ENCODE peak calls at places on chromosomes 6 and 20, in five cellular contexts. X is CD8-positive, alpha-beta T cell; G is spleen; B is psoas muscle; H is HepG2. O is an unnamed sample.

GRCh38 chr6:46201701-46202100 is 30.9 kb upstream of the ENPP5 start:
- DNase-seq in X (no peak), G (no peak), B (no peak), H (no peak), O (no peak)

GRCh38 chr20:24735263-24735662 is 213.8 kb upstream of the CST7 start:
- DNase-seq in X (no peak), G (no peak), B (no peak), H (no peak), O (no peak)

GRCh38 chr6:7173843-7174503 is 66.2 kb downstream of the RREB1 start:
- DNase-seq in X (no peak), G (no peak), B (no peak), H (no peak), O (no peak)

GRCh38 chr6:103783344-103783743 is 1076.4 kb downstream of the HACE1 start:
- DNase-seq in X (no peak), G (no peak), B (no peak), H (no peak), O (no peak)

GRCh38 chr6:152209211-152209610 is 401.7 kb downstream of the ESR1 start:
- DNase-seq in X (no peak), G (no peak), B (no peak), H (no peak), O (no peak)

GRCh38 chr6:153947817-153948447 is 91.1 kb upstream of the OPRM1 start:
- DNase-seq in X (no peak), G (no peak), B (no peak), H (peak; percentile 20), O (no peak)

GRCh38 chr20:30630761-30631160 is 626.7 kb upstream of the DEFB115 start:
- DNase-seq in X (no peak), G (peak; percentile 54), B (no peak), H (no peak), O (no peak)

GRCh38 chr6:155505560-155505959 is 49.9 kb upstream of the NOX3 start:
- DNase-seq in X (no peak), G (no peak), B (no peak), H (no peak), O (no peak)

GRCh38 chr6:109687271-109687721 is 3.7 kb downstream of the AK9 start:
- DNase-seq in X (no peak), G (no peak), B (peak; percentile 21), H (no peak), O (peak; percentile 76)

GRCh38 chr20:40029589-40029988 is 659.4 kb downstream of the MAFB start:
- DNase-seq in X (no peak), G (no peak), B (no peak), H (no peak), O (no peak)

GRCh38 chr20:38667417-38667956 is 56.8 kb upstream of the SLC32A1 start:
- DNase-seq in X (no peak), G (no peak), B (no peak), H (peak; percentile 96), O (no peak)

GRCh38 chr20:14848806-14849205 is 511.4 kb upstream of the FLRT3 start:
- DNase-seq in X (no peak), G (no peak), B (no peak), H (no peak), O (no peak)

GRCh38 chr20:59191036-59191755 is 27.6 kb downstream of the ZNF831 start:
- DNase-seq in X (no peak), G (no peak), B (no peak), H (no peak), O (no peak)

GRCh38 chr6:166387642-166388325 is 5.0 kb upstream of the MPC1 start:
- DNase-seq in X (no peak), G (no peak), B (no peak), H (peak; percentile 90), O (no peak)

GRCh38 chr6:71499667-71500066 is 211.1 kb downstream of the OGFRL1 start:
- DNase-seq in X (no peak), G (no peak), B (no peak), H (no peak), O (no peak)

GRCh38 chr6:105515054-105515453 is 112.2 kb upstream of the PREP start:
- DNase-seq in X (no peak), G (no peak), B (no peak), H (no peak), O (no peak)

GRCh38 chr6:105759946-105760345 is 326.2 kb upstream of the PRDM1 start:
- DNase-seq in X (no peak), G (no peak), B (no peak), H (no peak), O (peak; percentile 76)

GRCh38 chr6:69974193-69974592 is 107.8 kb downstream of the COL19A1 start:
- DNase-seq in X (no peak), G (no peak), B (no peak), H (no peak), O (no peak)

GRCh38 chr6:165640767-165641166 is 22.3 kb downstream of the PDE10A start:
- DNase-seq in X (no peak), G (no peak), B (no peak), H (no peak), O (no peak)

GRCh38 chr6:43255408-43256054 is 12.2 kb downstream of the TTBK1 start:
- DNase-seq in X (no peak), G (peak; percentile 58), B (no peak), H (no peak), O (no peak)

GRCh38 chr6:78268591-78268990 is 598.8 kb upstream of the IRAK1BP1 start:
- DNase-seq in X (no peak), G (no peak), B (no peak), H (no peak), O (no peak)

GRCh38 chr20:32007787-32008616 is 2.2 kb upstream of the CCM2L start:
- DNase-seq in X (no peak), G (peak; percentile 87), B (peak; percentile 43), H (no peak), O (no peak)

GRCh38 chr6:19812512-19813119 is 24.6 kb upstream of the ID4 start:
- DNase-seq in X (no peak), G (no peak), B (no peak), H (peak; percentile 67), O (peak; percentile 26)

GRCh38 chr20:45407067-45407745 is 883 bp upstream of the DBNDD2 start:
- DNase-seq in X (no peak), G (no peak), B (peak; percentile 61), H (no peak), O (no peak)

GRCh38 chr6:25689966-25690365 is 38.0 kb downstream of the SCGN start:
- DNase-seq in X (no peak), G (no peak), B (no peak), H (no peak), O (no peak)

GRCh38 chr6:25476126-25476525 is 175.9 kb upstream of the SCGN start:
- DNase-seq in X (no peak), G (no peak), B (no peak), H (no peak), O (no peak)

GRCh38 chr6:137736048-137736846 is 130.8 kb upstream of the TNFAIP3 start:
- DNase-seq in X (no peak), G (no peak), B (no peak), H (no peak), O (no peak)

GRCh38 chr6:53361549-53362031 is 12.8 kb upstream of the ELOVL5 start:
- DNase-seq in X (peak; percentile 57), G (no peak), B (no peak), H (no peak), O (no peak)

DNA sequence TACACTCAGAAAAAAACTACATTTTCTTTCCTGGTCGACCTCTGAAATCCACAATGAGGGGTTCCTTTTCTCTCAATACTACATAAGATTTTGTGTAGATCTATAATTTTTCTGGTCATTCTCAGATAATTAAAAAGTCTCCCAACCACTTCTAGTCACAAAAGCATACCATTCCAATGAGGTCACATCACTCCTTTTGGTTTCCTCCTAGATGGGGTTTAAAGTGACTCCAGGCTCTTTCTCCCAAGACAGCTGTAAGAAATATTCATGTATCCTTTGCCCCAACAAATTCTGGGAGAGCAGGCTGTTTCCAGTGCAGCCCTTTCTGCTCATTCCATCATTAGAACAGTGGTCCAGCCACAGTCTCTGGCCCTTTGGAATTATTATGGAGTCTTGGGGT is 43.1 kb upstream of the BEND6 start:
- DNase-seq in X (no peak), G (no peak), B (no peak), H (no peak), O (peak; percentile 38)
- H3K27ac ChIP-seq in X (no peak overlapping the region), G (no peak overlapping the region), B (no peak overlapping the region), H (no peak overlapping the region), O (no peak overlapping the region)

GRCh38 chr6:162719528-162719927 is 8.0 kb downstream of the PRKN start:
- DNase-seq in X (no peak), G (no peak), B (no peak), H (no peak), O (no peak)
- H3K27ac ChIP-seq in X (no peak overlapping the region), G (no peak overlapping the region), B (no peak overlapping the region), H (no peak overlapping the region), O (no peak overlapping the region)

DNA sequence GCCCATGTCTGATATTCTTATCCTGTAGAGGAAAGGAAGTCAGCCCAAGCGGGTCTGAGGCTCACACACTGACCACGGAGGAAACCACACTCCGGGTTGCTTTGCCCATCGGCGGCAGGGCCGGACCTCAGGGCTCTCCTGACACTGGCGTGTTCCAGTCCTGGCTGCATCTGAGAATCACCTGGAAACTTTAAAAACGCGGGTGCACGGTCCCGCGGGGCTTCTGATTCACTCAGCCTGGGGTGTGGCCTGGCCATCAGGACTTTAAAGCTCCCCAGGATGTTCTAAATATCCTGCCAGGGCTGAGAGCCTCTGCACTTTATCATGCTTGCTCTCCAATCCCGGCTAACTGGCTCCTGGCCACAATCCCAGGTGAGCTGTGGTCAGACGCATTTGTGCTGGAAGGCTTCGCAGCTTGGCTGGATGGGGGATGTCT is 47.7 kb upstream of the DACT2 start:
- DNase-seq in X (no peak), G (peak; percentile 40), B (peak; percentile 25), H (no peak), O (no peak)
- H3K27ac ChIP-seq in X (no peak overlapping the region), G (no peak overlapping the region), B (no peak overlapping the region), H (no peak overlapping the region), O (no peak overlapping the region)

GRCh38 chr6:135269399-135270005 is 88.4 kb downstream of the MYB start:
- DNase-seq in X (no peak), G (no peak), B (no peak), H (no peak), O (no peak)
- H3K27ac ChIP-seq in X (no peak overlapping the region), G (no peak overlapping the region), B (no peak overlapping the region), H (no peak overlapping the region), O (no peak overlapping the region)

DNA sequence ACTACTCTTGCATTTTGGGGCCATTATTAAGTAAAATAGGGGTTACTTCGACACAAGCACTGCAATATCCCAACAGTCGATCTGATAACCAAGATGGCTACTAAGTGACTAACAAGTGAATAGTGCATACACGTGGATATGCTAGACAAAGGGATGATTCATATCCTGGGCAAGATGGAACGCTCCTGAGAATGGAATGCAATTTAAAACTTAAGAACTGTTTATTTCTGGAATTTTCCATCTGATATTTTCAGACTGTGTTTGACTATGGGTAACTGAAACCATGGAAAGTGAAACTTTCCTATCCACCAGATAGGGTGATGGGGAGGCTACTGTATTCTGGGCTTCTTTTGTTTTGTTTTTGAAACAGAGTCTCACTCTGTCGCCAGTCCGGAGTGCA is 66.5 kb downstream of the ILRUN start:
- DNase-seq in X (no peak), G (no peak), B (no peak), H (peak; percentile 62), O (peak; percentile 83)
- H3K27ac ChIP-seq in X (no peak overlapping the region), G (no peak overlapping the region), B (no peak overlapping the region), H (no peak overlapping the region), O (peak overlapping the region; percentile 89)